ENCODE peak calls at places on chromosomes 3 and 15, in ten cellular contexts. C, S, K, U, W, P, E, G, V and Y are unnamed samples.

GRCh38 chr3:74402821-74403220 is 211.6 kb downstream of the CNTN3 start:
- DNase-seq in V (no peak), E (no peak), P (no peak), G (no peak), U (no peak), W (no peak), C (no peak), S (no peak), K (no peak), Y (no peak)

GRCh38 chr3:89697321-89697916 is 590.0 kb downstream of the EPHA3 start:
- DNase-seq in E (no peak), W (no peak), C (peak; percentile 16), K (peak; percentile 34), V (peak; percentile 12), P (no peak), S (no peak), U (no peak), G (no peak), Y (no peak)

GRCh38 chr15:100810831-100811230 is 68.8 kb upstream of the ALDH1A3 start:
- DNase-seq in C (no peak), S (no peak), K (no peak), E (no peak), P (no peak), W (no peak), V (no peak), U (no peak), G (no peak), Y (no peak)

GRCh38 chr3:25265284-25265683 is 162.8 kb upstream of the RARB start:
- DNase-seq in P (peak; percentile 28), C (no peak), U (no peak), E (no peak), S (no peak), V (no peak), K (no peak), W (no peak), G (no peak), Y (no peak)

GRCh38 chr3:158539414-158540014 is 31.5 kb upstream of the MLF1 start:
- DNase-seq in S (no peak), V (peak; percentile 24), W (peak; percentile 58), E (peak; percentile 19), G (peak; percentile 74), P (peak; percentile 61), U (no peak), K (peak; percentile 75), C (peak; percentile 24), Y (peak; percentile 68)

GRCh38 chr3:90055721-90056120 is 948.3 kb downstream of the EPHA3 start:
- DNase-seq in U (no peak), C (no peak), V (no peak), G (no peak), W (peak; percentile 10), S (no peak), P (no peak), K (peak; percentile 44), E (no peak), Y (no peak)

GRCh38 chr3:49013738-49014660 is 4.4 kb downstream of the DALRD3 start:
- DNase-seq in G (peak; percentile 47), S (no peak), E (peak; percentile 60), C (no peak), U (no peak), P (peak; percentile 66), V (peak; percentile 66), W (no peak), K (peak; percentile 60), Y (peak; percentile 67)

GRCh38 chr3:115227461-115227860 is 80.4 kb upstream of the ZBTB20 start:
- DNase-seq in V (no peak), S (no peak), U (no peak), E (no peak), P (no peak), C (no peak), G (no peak), W (no peak), K (no peak), Y (no peak)

GRCh38 chr15:49495993-49496747 is 73.1 kb downstream of the FGF7 start:
- DNase-seq in U (no peak), K (peak; percentile 71), P (no peak), S (no peak), E (no peak), V (no peak), G (peak; percentile 67), W (peak; percentile 79), C (no peak), Y (no peak)

GRCh38 chr3:52182691-52183090 is 15.3 kb upstream of the ALAS1 start:
- DNase-seq in S (no peak), G (no peak), W (no peak), K (no peak), P (no peak), U (peak; percentile 42), C (no peak), V (no peak), E (no peak), Y (no peak)

GRCh38 chr3:157865449-157865862 is 240.8 kb downstream of the SHOX2 start:
- DNase-seq in C (peak; percentile 13), U (peak; percentile 71), P (peak; percentile 67), G (peak; percentile 19), K (peak; percentile 11), E (peak; percentile 23), V (peak; percentile 54), W (no peak), S (no peak), Y (peak; percentile 60)

GRCh38 chr3:189563841-189564563 is 67.2 kb upstream of the TP63 start:
- DNase-seq in E (no peak), W (peak; percentile 78), U (no peak), S (no peak), K (peak; percentile 74), G (peak; percentile 84), V (no peak), C (peak; percentile 83), P (peak; percentile 11), Y (peak; percentile 83)

DNA sequence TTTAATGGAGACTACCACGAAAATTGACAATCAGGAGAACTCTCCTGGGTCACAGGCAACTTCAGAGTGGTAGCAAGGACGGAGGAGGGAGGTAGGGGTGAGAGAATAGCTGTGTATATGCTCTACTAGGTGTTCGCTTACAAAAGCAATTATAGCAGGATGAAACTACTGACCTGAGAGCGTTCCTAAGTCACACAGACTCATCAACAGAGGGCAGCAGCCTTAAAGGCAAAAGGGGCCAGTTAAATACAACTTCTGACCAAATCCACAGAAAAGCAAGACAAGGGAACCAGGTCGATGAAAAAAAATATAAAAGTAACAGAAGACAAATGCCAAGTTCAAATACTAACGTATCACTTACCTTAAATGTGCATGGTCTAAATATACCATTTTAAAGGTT is 894.6 kb downstream of the PLOD2 start:
- DNase-seq in G (no peak), U (no peak), V (no peak), K (no peak), S (no peak), E (no peak), C (no peak), P (no peak), W (no peak), Y (no peak)
- TF ChIP-seq CTCF in G (no peak), U (no peak), V (no peak), K (no peak), S (no peak), E (no peak), C (no peak), P (no peak), W (no peak), Y (no peak)

DNA sequence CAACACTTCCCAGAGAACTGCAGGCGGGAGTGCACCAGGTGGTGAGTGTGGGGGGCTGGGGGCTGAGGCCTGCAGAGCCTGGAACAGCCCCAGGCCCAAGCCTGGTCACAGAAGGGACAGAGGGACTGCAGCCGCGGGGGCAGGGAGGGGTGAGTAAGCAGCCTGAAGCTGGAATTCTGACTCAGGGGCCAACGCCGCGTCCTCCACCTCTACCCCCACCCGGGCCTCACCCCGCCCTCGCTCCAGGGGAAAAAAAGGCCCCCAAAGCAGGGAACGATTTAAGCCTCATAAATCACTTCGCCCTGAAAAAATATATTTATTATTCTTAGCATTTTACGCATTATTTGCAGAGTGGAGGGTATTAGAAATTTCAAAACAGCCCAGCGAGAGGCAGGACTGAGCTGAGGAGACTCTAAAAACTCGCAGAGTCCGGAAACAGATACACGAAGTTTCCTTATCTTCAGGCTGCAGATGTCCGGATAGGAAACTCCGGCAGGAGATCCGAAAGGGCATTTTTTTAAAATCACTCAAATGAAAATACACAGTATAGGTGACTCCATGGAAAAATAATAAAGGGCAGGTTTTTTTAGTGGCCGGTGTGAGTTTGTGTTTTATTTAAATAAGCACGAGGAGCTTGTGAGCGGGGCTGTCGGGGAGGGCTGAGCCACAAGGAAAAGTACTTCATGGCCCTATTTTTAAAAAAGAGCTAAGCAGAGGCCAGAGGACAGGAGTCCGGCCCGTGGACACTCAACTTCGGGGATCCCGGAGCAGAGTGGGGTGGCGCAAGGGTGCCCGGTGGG is 9.9 kb downstream of the GATA2 start:
- DNase-seq in V (no peak), P (no peak), W (peak; percentile 84), E (no peak), U (no peak), C (peak; percentile 49), K (peak; percentile 67), S (no peak), G (peak; percentile 70), Y (no peak)
- TF ChIP-seq CTCF in V (no peak), P (no peak), W (peak; percentile 27), E (no peak), U (peak; percentile 15), C (no peak), K (peak; percentile 49), S (no peak), G (peak; percentile 15), Y (no peak)

GRCh38 chr15:69957175-69957574 is 140.5 kb downstream of the TLE3 start:
- DNase-seq in K (peak; percentile 11), P (peak; percentile 16), C (no peak), G (no peak), V (no peak), W (no peak), U (no peak), E (no peak), S (no peak), Y (peak; percentile 9)
- TF ChIP-seq CTCF in K (peak; percentile 28), P (no peak), C (no peak), G (no peak), V (no peak), W (no peak), U (no peak), E (no peak), S (no peak), Y (no peak)

DNA sequence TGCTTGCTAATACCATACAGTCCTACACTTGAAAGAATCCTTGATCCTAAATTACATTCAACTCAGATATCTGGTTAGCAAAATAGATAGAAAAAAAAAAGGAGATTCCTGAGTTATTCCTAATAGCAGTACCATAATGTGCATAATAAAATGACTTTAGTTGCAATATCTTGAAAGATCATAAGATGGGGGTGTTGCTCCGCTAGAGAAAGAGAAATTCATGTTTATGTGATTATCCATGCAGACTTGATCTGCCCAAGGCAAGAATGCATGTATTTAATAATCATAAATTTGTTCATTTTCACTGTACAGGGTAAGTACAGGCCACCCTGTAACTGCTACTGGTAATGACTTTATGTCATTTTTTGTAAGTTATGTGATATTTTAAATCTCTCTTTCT is 84.7 kb downstream of the HCN4 start:
- DNase-seq in V (no peak), P (peak; percentile 57), K (peak; percentile 59), C (peak; percentile 24), E (no peak), S (no peak), U (no peak), G (peak; percentile 26), W (peak; percentile 43), Y (no peak)
- TF ChIP-seq CTCF in V (no peak), P (peak; percentile 21), K (peak; percentile 45), C (peak; percentile 21), E (no peak), S (no peak), U (no peak), G (peak; percentile 16), W (peak; percentile 54), Y (no peak)